ENCODE peak calls at places on chromosomes 16 and 17, in ten cellular contexts. H, N, U, A, O, R, Q, B, F and I are unnamed samples.

GRCh38 chr17:10294162-10294561 is 78.6 kb downstream of the MYH13 start:
- DNase-seq in H (no peak), N (no peak), U (no peak), A (no peak), O (no peak), R (no peak), Q (no peak), B (no peak), F (no peak), I (no peak)

GRCh38 chr17:76530826-76531500 is 6.5 kb downstream of the CYGB start:
- DNase-seq in H (no peak), N (peak), U (no peak), A (no peak), O (no peak), R (no peak), Q (no peak), B (no peak), F (no peak), I (no peak)

GRCh38 chr17:31156326-31156725 is 61.5 kb downstream of the NF1 start:
- DNase-seq in H (peak), N (no peak), U (no peak), A (no peak), O (no peak), R (no peak), Q (peak), B (peak), F (no peak), I (no peak)

GRCh38 chr17:22266231-22266630 is 573.9 kb downstream of the KCNJ18 start:
- DNase-seq in H (peak), N (peak), U (no peak), A (no peak), O (no peak), R (no peak), Q (no peak), B (no peak), F (no peak), I (no peak)

GRCh38 chr16:51967566-51967965 is 579.4 kb downstream of the TOX3 start:
- DNase-seq in H (no peak), N (no peak), U (no peak), A (no peak), O (no peak), R (no peak), Q (no peak), B (no peak), F (no peak), I (no peak)

GRCh38 chr17:48125829-48126612 is 18.5 kb downstream of the SNX11 start:
- DNase-seq in H (no peak), N (peak), U (no peak), A (no peak), O (no peak), R (no peak), Q (no peak), B (no peak), F (no peak), I (no peak)

GRCh38 chr17:41098042-41098441 is at the start of gene KRTAP4-8:
- DNase-seq in H (no peak), N (no peak), U (no peak), A (no peak), O (no peak), R (no peak), Q (no peak), B (no peak), F (no peak), I (no peak)

GRCh38 chr16:58462997-58463891 is 36.7 kb upstream of the NDRG4 start:
- DNase-seq in H (peak), N (peak), U (no peak), A (peak), O (peak), R (no peak), Q (no peak), B (no peak), F (no peak), I (no peak)

GRCh38 chr17:80175411-80175810 is 5.6 kb downstream of the CARD14 start:
- DNase-seq in H (peak), N (peak), U (no peak), A (peak), O (peak), R (no peak), Q (peak), B (peak), F (peak), I (no peak)

GRCh38 chr17:69704935-69705334 is 290.4 kb downstream of the MAP2K6 start:
- DNase-seq in H (no peak), N (no peak), U (no peak), A (no peak), O (no peak), R (peak), Q (no peak), B (no peak), F (no peak), I (no peak)

GRCh38 chr17:1002412-1002753 is 5.5 kb downstream of the TIMM22 start:
- DNase-seq in H (peak), N (no peak), U (no peak), A (no peak), O (no peak), R (no peak), Q (peak), B (peak), F (peak), I (no peak)

GRCh38 chr16:13770436-13770835 is 149.5 kb upstream of the ERCC4 start:
- DNase-seq in H (no peak), N (no peak), U (no peak), A (no peak), O (no peak), R (no peak), Q (no peak), B (no peak), F (no peak), I (no peak)

GRCh38 chr17:56866496-56866895 is 32.5 kb downstream of the DGKE start:
- DNase-seq in H (no peak), N (no peak), U (peak), A (peak), O (no peak), R (peak), Q (no peak), B (no peak), F (no peak), I (no peak)

GRCh38 chr16:30382398-30383015 is at the start of gene SEPTIN1:
- DNase-seq in H (no peak), N (no peak), U (no peak), A (no peak), O (no peak), R (peak), Q (no peak), B (no peak), F (no peak), I (no peak)

GRCh38 chr17:8237175-8237574 is 10.7 kb downstream of the CTC1 start:
- DNase-seq in H (no peak), N (no peak), U (no peak), A (no peak), O (no peak), R (no peak), Q (no peak), B (no peak), F (no peak), I (no peak)

GRCh38 chr17:64978138-64978537 is 58.9 kb upstream of the LRRC37A3 start:
- DNase-seq in H (no peak), N (no peak), U (no peak), A (no peak), O (no peak), R (no peak), Q (no peak), B (no peak), F (no peak), I (no peak)

DNA sequence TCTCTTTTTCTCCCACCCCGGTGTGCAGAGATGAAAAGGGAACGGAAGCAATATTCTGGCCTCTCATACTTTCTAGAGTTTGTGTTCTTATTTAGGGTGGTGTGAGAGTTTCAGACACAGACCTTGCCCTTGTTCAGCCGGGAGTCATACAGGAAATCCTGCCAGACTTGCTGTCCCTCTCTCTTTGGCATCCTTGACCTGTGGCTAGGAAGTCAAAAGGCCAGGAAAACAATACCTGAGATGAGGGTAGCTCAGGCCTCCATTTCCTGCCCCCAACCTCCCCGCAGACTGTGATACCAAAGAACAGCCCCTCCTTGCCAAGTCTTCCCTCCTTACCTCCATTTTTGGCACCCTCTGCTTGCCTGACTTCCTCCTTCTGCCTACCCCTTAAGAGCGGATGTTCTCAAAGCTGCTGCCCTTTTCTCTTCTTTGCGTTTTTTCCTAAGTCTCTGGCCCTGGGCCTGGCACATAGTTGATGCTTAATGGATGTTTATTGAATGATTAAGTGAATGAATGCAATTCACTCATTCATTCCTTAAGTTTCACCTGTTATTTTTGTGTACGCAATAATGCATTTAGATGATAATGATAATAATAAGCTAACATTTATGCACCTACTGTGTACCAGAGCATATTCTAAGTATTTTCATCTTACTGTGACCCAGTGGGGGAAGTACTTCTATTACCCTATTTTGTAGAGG is 4.6 kb downstream of the CCL5 start:
- DNase-seq in H (no peak), N (no peak), U (peak), A (no peak), O (no peak), R (no peak), Q (no peak), B (no peak), F (no peak), I (no peak)
- H2AFZ ChIP-seq in H (no peak), N (no peak), U (peak), A (no peak), O (no peak), R (no peak), Q (no peak), B (no peak), F (no peak), I (no peak)

GRCh38 chr16:53511084-53511402 is 8.0 kb upstream of the AKTIP start:
- DNase-seq in H (no peak), N (no peak), U (no peak), A (no peak), O (no peak), R (no peak), Q (no peak), B (no peak), F (no peak), I (no peak)
- H2AFZ ChIP-seq in H (no peak), N (peak), U (peak), A (peak), O (peak), R (no peak), Q (no peak), B (no peak), F (no peak), I (no peak)

GRCh38 chr16:2471653-2472487 is 773 bp downstream of the NTN3 start:
- DNase-seq in H (no peak), N (peak), U (no peak), A (peak), O (peak), R (no peak), Q (no peak), B (no peak), F (no peak), I (no peak)
- H2AFZ ChIP-seq in H (no peak), N (no peak), U (no peak), A (no peak), O (no peak), R (no peak), Q (peak), B (no peak), F (no peak), I (no peak)

DNA sequence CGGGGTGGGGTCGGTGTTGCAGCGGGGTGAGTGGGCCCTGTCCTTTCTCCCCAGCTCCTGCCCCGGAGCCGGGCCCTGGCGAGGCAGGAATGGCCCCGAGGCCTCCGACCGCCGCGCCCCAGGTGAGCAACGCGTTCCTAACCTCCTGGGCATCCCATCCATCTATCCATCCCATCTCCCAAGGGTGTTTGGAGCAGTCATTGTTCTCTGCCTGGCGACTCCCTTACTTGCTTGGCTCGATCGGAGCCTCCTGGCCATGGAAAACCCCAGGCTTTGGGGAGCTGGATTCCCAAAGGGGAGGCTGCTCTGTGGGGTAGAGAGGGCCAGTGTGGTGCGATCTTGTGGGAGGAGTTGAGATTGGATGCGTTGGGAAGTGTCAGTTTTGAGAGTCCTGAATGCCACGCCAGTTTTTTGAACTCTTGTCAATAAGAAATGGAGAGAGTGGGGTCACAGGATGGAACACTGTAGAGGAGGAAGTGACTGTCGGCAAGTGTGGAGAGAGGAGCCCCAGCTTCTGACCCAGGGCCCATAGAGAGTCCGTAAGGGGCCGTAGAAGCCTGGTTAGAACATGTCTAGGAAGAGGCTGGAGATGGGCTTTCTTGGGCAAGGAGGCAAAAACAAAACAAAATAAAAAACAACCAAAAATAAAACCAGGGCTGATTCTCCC is 746 bp downstream of the ZFP90 start:
- DNase-seq in H (peak), N (no peak), U (peak), A (peak), O (peak), R (peak), Q (no peak), B (peak), F (peak), I (peak)
- H2AFZ ChIP-seq in H (peak), N (peak), U (peak), A (peak), O (peak), R (peak), Q (peak), B (peak), F (peak), I (peak)

GRCh38 chr17:4584835-4585187 is 482 bp downstream of the SMTNL2 start:
- DNase-seq in H (no peak), N (no peak), U (no peak), A (no peak), O (peak), R (no peak), Q (no peak), B (no peak), F (no peak), I (no peak)

GRCh38 chr17:4583796-4584124 is 569 bp upstream of the SMTNL2 start:
- DNase-seq in H (peak), N (peak), U (peak), A (peak), O (peak), R (peak), Q (no peak), B (no peak), F (peak), I (no peak)

GRCh38 chr17:4585203-4585939 is 1.0 kb downstream of the SMTNL2 start:
- DNase-seq in H (no peak), N (no peak), U (no peak), A (peak), O (no peak), R (no peak), Q (no peak), B (no peak), F (no peak), I (no peak)

GRCh38 chr17:4583206-4583605 is 1.1 kb upstream of the SMTNL2 start:
- DNase-seq in H (no peak), N (no peak), U (no peak), A (no peak), O (no peak), R (no peak), Q (no peak), B (no peak), F (no peak), I (no peak)

GRCh38 chr17:4584125-4584834 is at the start of gene SMTNL2:
- DNase-seq in H (peak), N (peak), U (no peak), A (peak), O (peak), R (no peak), Q (no peak), B (no peak), F (no peak), I (no peak)
- H2AFZ ChIP-seq in H (no peak), N (no peak), U (no peak), A (peak), O (peak), R (no peak), Q (peak), B (no peak), F (peak), I (no peak)

GRCh38 chr17:14557482-14557881 is 256.6 kb downstream of the HS3ST3B1 start:
- DNase-seq in H (no peak), N (no peak), U (no peak), A (no peak), O (no peak), R (peak), Q (no peak), B (no peak), F (no peak), I (no peak)
- H2AFZ ChIP-seq in H (no peak), N (no peak), U (no peak), A (no peak), O (no peak), R (peak), Q (no peak), B (no peak), F (no peak), I (no peak)

GRCh38 chr17:82313195-82314011 is 4.0 kb downstream of the CD7 start:
- DNase-seq in H (no peak), N (no peak), U (no peak), A (no peak), O (no peak), R (no peak), Q (no peak), B (no peak), F (no peak), I (no peak)
- H2AFZ ChIP-seq in H (no peak), N (no peak), U (no peak), A (no peak), O (no peak), R (no peak), Q (no peak), B (no peak), F (no peak), I (no peak)

DNA sequence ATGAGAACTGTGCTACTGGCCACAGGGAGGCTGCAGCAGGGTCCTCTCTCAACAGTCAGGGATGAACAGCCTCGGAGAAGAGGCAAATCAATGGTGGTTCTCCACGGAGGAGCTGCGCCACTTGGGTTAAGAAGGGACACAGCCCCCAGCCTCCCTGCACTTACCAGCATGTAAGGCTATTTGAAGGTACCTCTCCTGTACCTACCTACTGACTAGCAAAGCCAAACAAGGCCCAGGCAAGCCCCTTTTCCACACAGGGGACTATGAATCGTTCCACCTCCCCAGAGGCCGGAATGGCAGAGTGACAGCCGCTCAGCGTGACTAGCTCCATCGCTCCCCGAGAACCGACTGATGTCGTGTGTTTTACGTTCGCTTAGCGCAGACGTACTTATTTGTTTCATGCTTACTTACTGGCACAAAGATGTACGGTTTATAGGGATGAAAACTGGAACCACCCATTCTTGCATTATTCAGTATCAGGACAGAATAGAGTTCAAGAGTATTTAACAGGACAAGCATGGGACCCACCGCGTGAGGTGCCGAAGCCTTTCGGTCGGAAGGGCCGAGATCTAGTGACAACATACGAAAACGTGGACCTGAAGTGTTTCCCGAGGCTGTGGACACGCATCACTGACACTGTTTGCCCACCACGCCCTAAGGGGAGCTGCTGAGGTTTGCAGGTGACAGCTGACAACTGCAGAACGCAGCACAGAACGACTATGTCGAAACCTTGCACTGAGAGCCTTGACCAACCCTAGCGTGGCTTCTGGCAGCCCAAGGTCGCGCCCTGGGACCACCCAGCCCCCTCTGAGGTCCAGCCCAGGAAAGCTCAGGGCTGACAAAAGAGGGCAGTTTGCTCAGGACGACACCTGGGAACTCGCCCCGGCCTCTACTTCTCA is 1.0 kb downstream of the TEPSIN start:
- DNase-seq in H (peak), N (no peak), U (no peak), A (no peak), O (no peak), R (peak), Q (no peak), B (no peak), F (no peak), I (no peak)
- H2AFZ ChIP-seq in H (peak), N (peak), U (no peak), A (no peak), O (no peak), R (no peak), Q (peak), B (no peak), F (peak), I (peak)

DNA sequence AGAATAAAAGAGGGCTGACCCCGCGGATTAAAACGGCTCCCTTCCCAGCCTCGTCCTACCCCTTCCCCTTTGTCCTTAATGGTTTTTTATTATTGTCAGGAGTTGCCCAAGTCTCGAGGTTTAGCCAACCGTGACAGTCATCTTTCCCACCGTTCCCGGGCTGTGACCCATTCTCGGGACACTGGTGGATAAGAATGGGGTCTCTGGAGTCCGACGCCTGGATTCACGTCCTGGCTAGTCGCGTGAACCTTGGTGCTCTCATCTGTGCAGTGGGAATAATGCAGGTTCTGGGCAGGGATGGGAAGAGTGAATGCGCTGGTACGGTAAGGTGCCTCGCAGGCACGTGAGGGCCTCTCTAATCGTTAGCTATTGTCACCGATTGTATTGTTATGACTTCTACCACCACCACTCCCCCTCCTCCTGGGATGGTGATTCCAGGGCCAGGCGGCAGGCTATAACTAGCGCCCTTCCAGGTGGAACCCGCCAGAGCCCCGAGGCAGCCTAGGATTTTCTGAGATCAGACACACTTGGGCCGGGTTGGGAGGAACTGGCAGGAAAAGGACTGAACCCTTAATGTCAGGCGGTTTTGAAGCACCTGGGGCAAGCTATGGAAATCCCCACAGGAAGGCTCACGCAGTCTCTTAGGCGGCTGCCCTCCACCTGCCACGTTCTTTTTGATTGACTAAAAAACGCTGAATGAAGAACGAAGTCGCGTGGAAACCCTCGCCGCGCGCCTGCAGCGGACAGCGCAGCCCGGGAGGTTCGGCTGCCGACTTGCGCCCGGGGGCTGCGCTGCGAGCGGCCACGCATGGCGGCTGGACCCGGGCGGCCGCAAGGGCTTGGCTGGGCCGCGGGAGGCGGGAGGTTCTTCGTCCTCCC is 2.7 kb downstream of the HS3ST3B1 start:
- DNase-seq in H (peak), N (no peak), U (no peak), A (peak), O (peak), R (no peak), Q (no peak), B (peak), F (peak), I (no peak)
- H2AFZ ChIP-seq in H (peak), N (no peak), U (no peak), A (no peak), O (no peak), R (no peak), Q (no peak), B (no peak), F (no peak), I (no peak)